ENCODE peak calls at places on chromosomes 6 and 20, in five cellular contexts. One of them, this sample, is unnamed.

GRCh38 chr6:106159531-106159940 is 73.4 kb downstream of the PRDM1 start:
- DNase-seq in naive thymus-derived CD8-positive, alpha-beta T cell: no peak
- DNase-seq in stimulated activated CD4-positive, alpha-beta T cell treated with anti-CD3 and anti-CD28 coated beads, TNF-alpha, amount 100 ng/mL, for 48 hours: no peak
- DNase-seq in GDM1: no peak
- DNase-seq in SHP77 treated with DMSO at 0.1 percent for 48 hours: no peak
- DNase-seq in this sample: no peak

GRCh38 chr6:47414517-47415167 is 62.9 kb upstream of the CD2AP start:
- DNase-seq in stimulated activated CD4-positive, alpha-beta T cell treated with anti-CD3 and anti-CD28 coated beads, TNF-alpha, amount 100 ng/mL, for 48 hours: no peak
- DNase-seq in SHP77 treated with DMSO at 0.1 percent for 48 hours: no peak
- DNase-seq in GDM1: no peak
- DNase-seq in naive thymus-derived CD8-positive, alpha-beta T cell: peak
- DNase-seq in this sample: no peak

GRCh38 chr6:56087421-56087820 is 160.0 kb downstream of the COL21A1 start:
- DNase-seq in GDM1: no peak
- DNase-seq in SHP77 treated with DMSO at 0.1 percent for 48 hours: no peak
- DNase-seq in stimulated activated CD4-positive, alpha-beta T cell treated with anti-CD3 and anti-CD28 coated beads, TNF-alpha, amount 100 ng/mL, for 48 hours: no peak
- DNase-seq in naive thymus-derived CD8-positive, alpha-beta T cell: no peak
- DNase-seq in this sample: no peak

GRCh38 chr20:24972341-24972740 is 20.2 kb downstream of the APMAP start:
- DNase-seq in stimulated activated CD4-positive, alpha-beta T cell treated with anti-CD3 and anti-CD28 coated beads, TNF-alpha, amount 100 ng/mL, for 48 hours: no peak
- DNase-seq in naive thymus-derived CD8-positive, alpha-beta T cell: no peak
- DNase-seq in SHP77 treated with DMSO at 0.1 percent for 48 hours: no peak
- DNase-seq in GDM1: no peak
- DNase-seq in this sample: no peak

GRCh38 chr6:55433446-55434130 is 106.3 kb downstream of the GFRAL start:
- DNase-seq in GDM1: no peak
- DNase-seq in naive thymus-derived CD8-positive, alpha-beta T cell: no peak
- DNase-seq in stimulated activated CD4-positive, alpha-beta T cell treated with anti-CD3 and anti-CD28 coated beads, TNF-alpha, amount 100 ng/mL, for 48 hours: no peak
- DNase-seq in SHP77 treated with DMSO at 0.1 percent for 48 hours: no peak
- DNase-seq in this sample: no peak

GRCh38 chr6:107656381-107656780 is 166.5 kb downstream of the SOBP start:
- DNase-seq in naive thymus-derived CD8-positive, alpha-beta T cell: no peak
- DNase-seq in GDM1: no peak
- DNase-seq in stimulated activated CD4-positive, alpha-beta T cell treated with anti-CD3 and anti-CD28 coated beads, TNF-alpha, amount 100 ng/mL, for 48 hours: no peak
- DNase-seq in SHP77 treated with DMSO at 0.1 percent for 48 hours: no peak
- DNase-seq in this sample: no peak

GRCh38 chr6:152571089-152571488 is 66.1 kb downstream of the SYNE1 start:
- DNase-seq in SHP77 treated with DMSO at 0.1 percent for 48 hours: no peak
- DNase-seq in naive thymus-derived CD8-positive, alpha-beta T cell: no peak
- DNase-seq in stimulated activated CD4-positive, alpha-beta T cell treated with anti-CD3 and anti-CD28 coated beads, TNF-alpha, amount 100 ng/mL, for 48 hours: no peak
- DNase-seq in GDM1: no peak
- DNase-seq in this sample: no peak

GRCh38 chr6:33716890-33717632 is 5.6 kb upstream of the UQCC2 start:
- DNase-seq in SHP77 treated with DMSO at 0.1 percent for 48 hours: peak
- DNase-seq in GDM1: no peak
- DNase-seq in stimulated activated CD4-positive, alpha-beta T cell treated with anti-CD3 and anti-CD28 coated beads, TNF-alpha, amount 100 ng/mL, for 48 hours: no peak
- DNase-seq in naive thymus-derived CD8-positive, alpha-beta T cell: no peak
- DNase-seq in this sample: no peak